ENCODE peak calls at places on chromosomes 16 and 17, in seven cellular contexts. H, A, P, C, O, E and F are unnamed samples.

GRCh38 chr16:85648782-85649181 is 35.7 kb downstream of the GSE1 start:
- DNase-seq in H (no peak), A (no peak), P (no peak), C (no peak), O (no peak), E (no peak), F (no peak)

GRCh38 chr16:26281681-26282080 is 589.9 kb downstream of the HS3ST4 start:
- DNase-seq in H (no peak), A (no peak), P (no peak), C (no peak), O (no peak), E (no peak), F (no peak)

GRCh38 chr16:30902070-30902972 is 5.9 kb downstream of the CTF1 start:
- DNase-seq in H (peak), A (no peak), P (no peak), C (peak), O (peak), E (peak), F (no peak)

GRCh38 chr16:75231570-75231969 is 12.8 kb downstream of the CTRB1 start:
- DNase-seq in H (no peak), A (no peak), P (no peak), C (no peak), O (no peak), E (no peak), F (no peak)

GRCh38 chr16:59046335-59046734 is 312.2 kb upstream of the GOT2 start:
- DNase-seq in H (no peak), A (peak), P (no peak), C (no peak), O (no peak), E (no peak), F (peak)

GRCh38 chr16:3349175-3349574 is 6.5 kb upstream of the OR2C1 start:
- DNase-seq in H (no peak), A (no peak), P (no peak), C (no peak), O (peak), E (no peak), F (no peak)

GRCh38 chr17:18948476-18949006 is 3.4 kb upstream of the SLC5A10 start:
- DNase-seq in H (no peak), A (no peak), P (no peak), C (no peak), O (no peak), E (peak), F (no peak)

GRCh38 chr16:11672206-11673090 is 4.2 kb downstream of the SNN start:
- DNase-seq in H (no peak), A (no peak), P (no peak), C (no peak), O (no peak), E (no peak), F (no peak)

GRCh38 chr17:16150251-16150859 is 65.0 kb downstream of the NCOR1 start:
- DNase-seq in H (no peak), A (peak), P (no peak), C (peak), O (no peak), E (no peak), F (peak)

GRCh38 chr16:9898121-9898520 is 284.1 kb downstream of the GRIN2A start:
- DNase-seq in H (no peak), A (no peak), P (no peak), C (no peak), O (no peak), E (no peak), F (no peak)

GRCh38 chr16:80993293-80993691 is 13.4 kb downstream of the CMC2 start:
- DNase-seq in H (no peak), A (peak), P (peak), C (peak), O (peak), E (no peak), F (peak)

GRCh38 chr17:39704821-39705551 is 5.1 kb downstream of the ERBB2 start:
- DNase-seq in H (no peak), A (no peak), P (no peak), C (peak), O (peak), E (no peak), F (no peak)

GRCh38 chr16:55341681-55342080 is 17.7 kb downstream of the IRX6 start:
- DNase-seq in H (no peak), A (no peak), P (no peak), C (no peak), O (no peak), E (no peak), F (no peak)

GRCh38 chr16:5025171-5025632 is 8.5 kb downstream of the NAGPA start:
- DNase-seq in H (no peak), A (no peak), P (no peak), C (no peak), O (peak), E (no peak), F (no peak)

GRCh38 chr17:45440161-45440859 is 7.6 kb upstream of the ARHGAP27 start:
- DNase-seq in H (no peak), A (no peak), P (no peak), C (peak), O (no peak), E (peak), F (no peak)

GRCh38 chr17:81428121-81428515 is 32.9 kb downstream of the BAHCC1 start:
- DNase-seq in H (peak), A (no peak), P (no peak), C (no peak), O (no peak), E (no peak), F (no peak)

DNA sequence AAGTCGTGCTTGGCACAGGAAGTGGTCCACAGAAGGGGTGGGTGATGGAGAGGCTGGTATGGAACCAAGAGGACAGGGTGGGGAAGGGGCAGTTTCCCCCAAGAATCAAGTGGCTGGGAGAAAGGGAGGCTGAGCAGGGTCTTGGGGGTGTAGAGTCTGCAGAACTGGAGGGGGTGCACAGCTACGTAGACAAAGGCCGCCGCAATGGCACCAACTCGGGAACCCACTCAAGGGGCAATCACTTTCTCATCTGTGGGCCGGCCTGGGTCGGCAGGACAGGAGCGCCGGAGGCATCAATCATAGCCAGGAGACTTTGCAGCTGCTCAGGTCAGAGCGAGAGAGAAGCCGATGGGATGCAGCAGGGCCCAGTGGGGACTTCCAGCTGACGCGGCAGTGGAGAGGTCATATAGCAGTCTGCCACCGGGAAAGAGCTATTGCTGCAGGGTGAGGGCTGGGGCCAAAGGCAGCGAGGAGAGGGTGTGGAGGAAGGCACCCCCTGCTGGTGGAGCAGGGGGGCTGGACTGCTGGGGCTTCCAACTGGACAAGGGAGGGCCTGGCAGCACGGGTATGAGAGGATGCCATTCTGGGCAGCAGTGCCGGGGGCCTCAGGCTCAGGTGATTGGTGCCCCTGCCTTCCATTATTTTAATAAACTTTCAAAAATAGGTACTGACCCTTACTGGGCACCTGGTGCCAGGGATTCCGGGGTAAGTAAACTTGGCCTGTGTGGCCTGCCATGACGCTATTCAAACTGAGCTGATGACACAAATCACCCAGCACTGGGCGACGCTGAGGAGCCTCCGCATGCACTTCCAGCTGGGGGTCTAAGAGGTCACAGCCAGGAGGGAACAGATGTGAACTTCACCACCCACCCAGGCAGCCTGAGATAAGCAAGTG is 52.5 kb upstream of the MTSS2 start:
- DNase-seq in H (peak), A (no peak), P (no peak), C (peak), O (peak), E (peak), F (no peak)
- TF ChIP-seq CTCF in H (peak), A (peak), P (peak), C (peak), O (peak), E (peak), F (peak)

DNA sequence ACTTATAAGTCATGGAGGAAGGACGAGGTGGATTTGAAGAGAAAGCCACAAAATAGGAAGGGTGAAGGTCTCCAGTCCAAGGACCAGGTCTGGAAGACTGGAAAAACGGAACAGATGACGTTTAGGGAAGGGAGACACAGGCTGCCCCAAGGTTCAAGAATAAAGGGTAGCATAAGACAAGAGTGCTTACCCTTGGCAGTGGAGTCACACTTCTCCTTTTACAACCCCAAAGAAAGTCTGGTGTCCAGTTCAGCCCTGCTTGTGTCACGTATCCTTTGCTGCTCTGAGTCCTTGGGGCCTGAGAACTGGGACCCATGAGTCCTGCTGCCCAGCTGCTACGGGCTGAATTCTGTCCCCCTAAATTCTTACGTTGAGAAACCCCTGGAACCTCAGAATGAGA is 13.0 kb upstream of the GGA2 start:
- DNase-seq in H (no peak), A (no peak), P (no peak), C (no peak), O (no peak), E (no peak), F (no peak)
- H3K4me3 ChIP-seq in H (no peak), A (no peak), P (no peak), C (no peak), O (no peak), E (no peak), F (no peak)

DNA sequence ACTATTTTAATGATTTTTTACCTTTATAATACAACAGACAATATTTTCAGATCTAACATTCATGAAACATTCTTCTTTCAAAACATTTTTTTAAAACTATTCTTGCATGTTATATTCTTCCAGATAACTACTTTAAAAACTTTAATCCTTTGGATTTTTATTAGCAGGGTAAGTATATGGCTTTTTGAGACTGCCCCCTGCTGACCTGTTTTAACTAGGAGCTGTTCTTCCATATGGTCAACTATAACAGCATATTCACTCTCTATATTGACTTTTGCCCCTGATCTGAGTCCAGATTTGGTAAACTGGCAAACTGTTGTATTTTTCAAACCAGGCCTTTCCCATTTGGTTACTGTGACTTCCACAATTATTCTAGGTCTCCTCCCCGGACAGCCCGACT is 16.5 kb downstream of the ZNF18 start:
- DNase-seq in H (no peak), A (no peak), P (no peak), C (peak), O (no peak), E (no peak), F (no peak)
- TF ChIP-seq CTCF in H (no peak), A (peak), P (no peak), C (peak), O (peak), E (no peak), F (peak)

DNA sequence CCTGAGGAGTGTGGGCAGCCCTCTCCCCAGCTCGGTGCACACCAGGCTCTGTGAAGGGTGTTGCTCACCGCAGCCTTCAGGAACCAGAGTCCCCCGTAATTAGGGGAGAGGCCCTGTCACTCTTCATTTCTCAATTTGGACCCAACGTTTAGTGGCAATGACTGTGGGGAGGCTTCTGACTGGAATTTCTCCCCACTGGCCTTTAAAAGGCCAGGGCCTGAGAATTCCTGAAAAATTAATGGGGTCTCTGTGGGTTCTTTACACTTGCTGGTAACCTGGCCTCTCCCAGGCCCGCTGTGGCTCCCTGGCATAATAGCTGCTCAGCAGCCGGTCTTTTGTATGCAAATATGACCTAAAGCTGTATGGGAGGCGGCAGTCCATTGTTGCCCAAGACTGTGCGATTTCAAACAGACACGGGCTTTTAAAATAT is 209.7 kb downstream of the MSI2 start:
- DNase-seq in H (no peak), A (no peak), P (no peak), C (no peak), O (no peak), E (no peak), F (no peak)
- H3K4me3 ChIP-seq in H (no peak), A (no peak), P (no peak), C (no peak), O (no peak), E (no peak), F (no peak)

GRCh38 chr16:83887088-83887487 is 11.8 kb upstream of the MLYCD start:
- DNase-seq in H (no peak), A (no peak), P (no peak), C (no peak), O (no peak), E (no peak), F (no peak)
- TF ChIP-seq CTCF in H (no peak), A (peak), P (peak), C (peak), O (peak), E (peak), F (no peak)

GRCh38 chr16:19086322-19087199 is 19.1 kb downstream of the COQ7 start:
- DNase-seq in H (peak), A (peak), P (peak), C (peak), O (peak), E (peak), F (peak)
- H3K4me3 ChIP-seq in H (peak), A (peak), P (peak), C (peak), O (no peak), E (peak), F (peak)